ENCODE peak calls at places on chromosome 4, in six cellular contexts. One of them, this sample, is unnamed.

GRCh38 chr4:165477799-165478198 is 99.0 kb downstream of the CPE start:
- DNase-seq in fibroblast of gingiva: no peak
- DNase-seq in RCC 7860: no peak
- DNase-seq in stromal cell of bone marrow: no peak
- DNase-seq in NCI-H774: no peak
- DNase-seq in hypothalamus: no peak
- DNase-seq in this sample: no peak

GRCh38 chr4:10611673-10612072 is 72.9 kb downstream of the CLNK start:
- DNase-seq in fibroblast of gingiva: peak
- DNase-seq in RCC 7860: peak
- DNase-seq in stromal cell of bone marrow: peak
- DNase-seq in NCI-H774: no peak
- DNase-seq in hypothalamus: no peak
- DNase-seq in this sample: peak

GRCh38 chr4:62344474-62344873 is 1144.3 kb downstream of the ADGRL3 start:
- DNase-seq in fibroblast of gingiva: no peak
- DNase-seq in RCC 7860: no peak
- DNase-seq in stromal cell of bone marrow: no peak
- DNase-seq in NCI-H774: no peak
- DNase-seq in hypothalamus: no peak
- DNase-seq in this sample: no peak

GRCh38 chr4:123235431-123235830 is 161.2 kb upstream of the SPRY1 start:
- DNase-seq in fibroblast of gingiva: no peak
- DNase-seq in RCC 7860: peak
- DNase-seq in stromal cell of bone marrow: no peak
- DNase-seq in NCI-H774: no peak
- DNase-seq in hypothalamus: no peak
- DNase-seq in this sample: peak

GRCh38 chr4:95170176-95170575 is 378.6 kb downstream of the UNC5C start:
- DNase-seq in fibroblast of gingiva: no peak
- DNase-seq in RCC 7860: no peak
- DNase-seq in stromal cell of bone marrow: no peak
- DNase-seq in NCI-H774: no peak
- DNase-seq in hypothalamus: peak
- DNase-seq in this sample: no peak

GRCh38 chr4:72951147-72951546 is 118.4 kb downstream of the COX18 start:
- DNase-seq in fibroblast of gingiva: no peak
- DNase-seq in RCC 7860: no peak
- DNase-seq in stromal cell of bone marrow: no peak
- DNase-seq in NCI-H774: no peak
- DNase-seq in hypothalamus: no peak
- DNase-seq in this sample: no peak

GRCh38 chr4:130336585-130337217 is 1240.7 kb downstream of the C4orf33 start:
- DNase-seq in fibroblast of gingiva: peak
- DNase-seq in RCC 7860: no peak
- DNase-seq in stromal cell of bone marrow: peak
- DNase-seq in NCI-H774: no peak
- DNase-seq in hypothalamus: no peak
- DNase-seq in this sample: no peak

GRCh38 chr4:136867465-136867864 is 664.8 kb downstream of the PCDH18 start:
- DNase-seq in fibroblast of gingiva: no peak
- DNase-seq in RCC 7860: no peak
- DNase-seq in stromal cell of bone marrow: no peak
- DNase-seq in NCI-H774: no peak
- DNase-seq in hypothalamus: no peak
- DNase-seq in this sample: no peak

GRCh38 chr4:90950385-90950841 is 823.2 kb downstream of the CCSER1 start:
- DNase-seq in fibroblast of gingiva: no peak
- DNase-seq in RCC 7860: no peak
- DNase-seq in stromal cell of bone marrow: no peak
- DNase-seq in NCI-H774: no peak
- DNase-seq in hypothalamus: no peak
- DNase-seq in this sample: no peak

GRCh38 chr4:7827566-7827965 is 112.1 kb downstream of the AFAP1 start:
- DNase-seq in fibroblast of gingiva: no peak
- DNase-seq in RCC 7860: no peak
- DNase-seq in stromal cell of bone marrow: no peak
- DNase-seq in NCI-H774: no peak
- DNase-seq in hypothalamus: no peak
- DNase-seq in this sample: no peak

GRCh38 chr4:140653718-140654515 is 85.2 kb upstream of the UCP1 start:
- DNase-seq in fibroblast of gingiva: peak
- DNase-seq in RCC 7860: no peak
- DNase-seq in stromal cell of bone marrow: peak
- DNase-seq in NCI-H774: no peak
- DNase-seq in hypothalamus: no peak
- DNase-seq in this sample: no peak

GRCh38 chr4:48546336-48546735 is 56.3 kb downstream of the ZAR1 start:
- DNase-seq in fibroblast of gingiva: peak
- DNase-seq in RCC 7860: no peak
- DNase-seq in stromal cell of bone marrow: peak
- DNase-seq in NCI-H774: peak
- DNase-seq in hypothalamus: no peak
- DNase-seq in this sample: no peak

GRCh38 chr4:113674733-113675132 is 86.8 kb downstream of the CAMK2D start:
- DNase-seq in fibroblast of gingiva: no peak
- DNase-seq in RCC 7860: no peak
- DNase-seq in stromal cell of bone marrow: no peak
- DNase-seq in NCI-H774: no peak
- DNase-seq in hypothalamus: no peak
- DNase-seq in this sample: no peak

GRCh38 chr4:188930822-188931221 is 791.6 kb downstream of the TRIML1 start:
- DNase-seq in fibroblast of gingiva: no peak
- DNase-seq in RCC 7860: no peak
- DNase-seq in stromal cell of bone marrow: no peak
- DNase-seq in NCI-H774: no peak
- DNase-seq in hypothalamus: no peak
- DNase-seq in this sample: no peak

GRCh38 chr4:152892985-152893384 is 43.1 kb upstream of the FHDC1 start:
- DNase-seq in fibroblast of gingiva: no peak
- DNase-seq in RCC 7860: no peak
- DNase-seq in stromal cell of bone marrow: no peak
- DNase-seq in NCI-H774: no peak
- DNase-seq in hypothalamus: no peak
- DNase-seq in this sample: no peak

GRCh38 chr4:138749303-138749702 is 266.3 kb upstream of the NOCT start:
- DNase-seq in fibroblast of gingiva: peak
- DNase-seq in RCC 7860: no peak
- DNase-seq in stromal cell of bone marrow: peak
- DNase-seq in NCI-H774: no peak
- DNase-seq in hypothalamus: no peak
- DNase-seq in this sample: no peak

GRCh38 chr4:139547979-139548378 is 8.0 kb downstream of the SETD7 start:
- DNase-seq in fibroblast of gingiva: no peak
- DNase-seq in RCC 7860: no peak
- DNase-seq in stromal cell of bone marrow: no peak
- DNase-seq in NCI-H774: no peak
- DNase-seq in hypothalamus: no peak
- DNase-seq in this sample: no peak

GRCh38 chr4:70559924-70560323 is 32.1 kb upstream of the AMBN start:
- DNase-seq in fibroblast of gingiva: no peak
- DNase-seq in RCC 7860: no peak
- DNase-seq in stromal cell of bone marrow: no peak
- DNase-seq in NCI-H774: no peak
- DNase-seq in hypothalamus: no peak
- DNase-seq in this sample: no peak

GRCh38 chr4:173181769-173182374 is 13.3 kb downstream of the GALNT7 start:
- DNase-seq in fibroblast of gingiva: peak
- DNase-seq in RCC 7860: peak
- DNase-seq in stromal cell of bone marrow: peak
- DNase-seq in NCI-H774: no peak
- DNase-seq in hypothalamus: no peak
- DNase-seq in this sample: no peak

GRCh38 chr4:84733343-84734033 is 150.6 kb downstream of the CDS1 start:
- DNase-seq in fibroblast of gingiva: no peak
- DNase-seq in RCC 7860: no peak
- DNase-seq in stromal cell of bone marrow: no peak
- DNase-seq in NCI-H774: no peak
- DNase-seq in hypothalamus: no peak
- DNase-seq in this sample: no peak

GRCh38 chr4:129929052-129929451 is 833.1 kb downstream of the C4orf33 start:
- DNase-seq in fibroblast of gingiva: no peak
- DNase-seq in RCC 7860: peak
- DNase-seq in stromal cell of bone marrow: no peak
- DNase-seq in NCI-H774: no peak
- DNase-seq in hypothalamus: no peak
- DNase-seq in this sample: no peak

GRCh38 chr4:158812543-158812942 is 43.7 kb downstream of the FNIP2 start:
- DNase-seq in fibroblast of gingiva: no peak
- DNase-seq in RCC 7860: no peak
- DNase-seq in stromal cell of bone marrow: no peak
- DNase-seq in NCI-H774: no peak
- DNase-seq in hypothalamus: no peak
- DNase-seq in this sample: no peak

GRCh38 chr4:125115476-125115875 is 199.3 kb upstream of the FAT4 start:
- DNase-seq in fibroblast of gingiva: peak
- DNase-seq in RCC 7860: no peak
- DNase-seq in stromal cell of bone marrow: no peak
- DNase-seq in NCI-H774: no peak
- DNase-seq in hypothalamus: no peak
- DNase-seq in this sample: no peak

GRCh38 chr4:3441501-3442459 is at the start of gene HGFAC:
- DNase-seq in fibroblast of gingiva: no peak
- DNase-seq in RCC 7860: no peak
- DNase-seq in stromal cell of bone marrow: no peak
- DNase-seq in NCI-H774: no peak
- DNase-seq in hypothalamus: no peak
- DNase-seq in this sample: no peak

GRCh38 chr4:79294064-79294463 is 31.8 kb downstream of the NAA11 start:
- DNase-seq in fibroblast of gingiva: peak
- DNase-seq in RCC 7860: no peak
- DNase-seq in stromal cell of bone marrow: peak
- DNase-seq in NCI-H774: no peak
- DNase-seq in hypothalamus: no peak
- DNase-seq in this sample: no peak

GRCh38 chr4:3387154-3387942 is 54.4 kb upstream of the HGFAC start:
- DNase-seq in fibroblast of gingiva: no peak
- DNase-seq in RCC 7860: no peak
- DNase-seq in stromal cell of bone marrow: no peak
- DNase-seq in NCI-H774: no peak
- DNase-seq in hypothalamus: no peak
- DNase-seq in this sample: no peak

GRCh38 chr4:98662619-98663225 is 4.3 kb upstream of the TSPAN5 start:
- DNase-seq in fibroblast of gingiva: peak
- DNase-seq in RCC 7860: no peak
- DNase-seq in stromal cell of bone marrow: no peak
- DNase-seq in NCI-H774: no peak
- DNase-seq in hypothalamus: no peak
- DNase-seq in this sample: no peak

GRCh38 chr4:133150643-133151300 is 1.7 kb downstream of the PCDH10 start:
- DNase-seq in fibroblast of gingiva: peak
- DNase-seq in RCC 7860: no peak
- DNase-seq in stromal cell of bone marrow: no peak
- DNase-seq in NCI-H774: no peak
- DNase-seq in hypothalamus: peak
- DNase-seq in this sample: no peak

GRCh38 chr4:55087016-55087929 is 38.1 kb downstream of the KDR start:
- DNase-seq in fibroblast of gingiva: peak
- DNase-seq in RCC 7860: no peak
- DNase-seq in stromal cell of bone marrow: no peak
- DNase-seq in NCI-H774: no peak
- DNase-seq in hypothalamus: no peak
- DNase-seq in this sample: no peak

GRCh38 chr4:2932951-2933565 is 30.1 kb downstream of the NOP14 start:
- DNase-seq in fibroblast of gingiva: no peak
- DNase-seq in RCC 7860: no peak
- DNase-seq in stromal cell of bone marrow: no peak
- DNase-seq in NCI-H774: no peak
- DNase-seq in hypothalamus: no peak
- DNase-seq in this sample: no peak

GRCh38 chr4:6199344-6199921 is 916 bp downstream of the JAKMIP1 start:
- DNase-seq in fibroblast of gingiva: no peak
- DNase-seq in RCC 7860: no peak
- DNase-seq in stromal cell of bone marrow: no peak
- DNase-seq in NCI-H774: no peak
- DNase-seq in hypothalamus: no peak
- DNase-seq in this sample: no peak

GRCh38 chr4:153541426-153542096 is 75.4 kb downstream of the TMEM131L start:
- DNase-seq in fibroblast of gingiva: peak
- DNase-seq in RCC 7860: peak
- DNase-seq in stromal cell of bone marrow: peak
- DNase-seq in NCI-H774: no peak
- DNase-seq in hypothalamus: no peak
- DNase-seq in this sample: peak

GRCh38 chr4:8215001-8215427 is 15.9 kb downstream of the SH3TC1 start:
- DNase-seq in fibroblast of gingiva: peak
- DNase-seq in RCC 7860: peak
- DNase-seq in stromal cell of bone marrow: peak
- DNase-seq in NCI-H774: peak
- DNase-seq in hypothalamus: no peak
- DNase-seq in this sample: peak

GRCh38 chr4:42280327-42281095 is 116.8 kb upstream of the SHISA3 start:
- DNase-seq in fibroblast of gingiva: no peak
- DNase-seq in RCC 7860: no peak
- DNase-seq in stromal cell of bone marrow: no peak
- DNase-seq in NCI-H774: peak
- DNase-seq in hypothalamus: no peak
- DNase-seq in this sample: no peak

GRCh38 chr4:153465145-153465544 is 1.0 kb upstream of the TMEM131L start:
- DNase-seq in fibroblast of gingiva: peak
- DNase-seq in RCC 7860: no peak
- DNase-seq in stromal cell of bone marrow: no peak
- DNase-seq in NCI-H774: no peak
- DNase-seq in hypothalamus: no peak
- DNase-seq in this sample: no peak

GRCh38 chr4:140947507-140947906 is 185.8 kb downstream of the RNF150 start:
- DNase-seq in fibroblast of gingiva: peak
- DNase-seq in RCC 7860: no peak
- DNase-seq in stromal cell of bone marrow: no peak
- DNase-seq in NCI-H774: no peak
- DNase-seq in hypothalamus: no peak
- DNase-seq in this sample: no peak

GRCh38 chr4:140697709-140698560 is 58.2 kb downstream of the TBC1D9 start:
- DNase-seq in fibroblast of gingiva: no peak
- DNase-seq in RCC 7860: no peak
- DNase-seq in stromal cell of bone marrow: no peak
- DNase-seq in NCI-H774: no peak
- DNase-seq in hypothalamus: no peak
- DNase-seq in this sample: no peak

This sample was measured in BJ.